ENCODE peak calls at places on chromosome 3, in seven cellular contexts. O is mesendoderm, Z is IMR-90, H is neuronal stem cell, J is trophoblast cell, P is mesenchymal stem cell, N is H1. W is an unnamed sample.

GRCh38 chr3:38653685-38654537 is 4.4 kb upstream of the SCN5A start:
- DNase-seq in P (no peak), Z (no peak), J (no peak), O (no peak), N (no peak), H (no peak), W (no peak)

GRCh38 chr3:154235330-154235729 is 89.0 kb downstream of the DHX36 start:
- DNase-seq in O (peak), N (no peak), Z (peak), H (no peak), J (no peak), P (peak), W (no peak)

GRCh38 chr3:154316974-154317767 is 7.1 kb downstream of the DHX36 start:
- DNase-seq in H (no peak), P (no peak), Z (no peak), J (no peak), N (no peak), O (no peak), W (no peak)

GRCh38 chr3:196726788-196727675 is 12.6 kb upstream of the PAK2 start:
- DNase-seq in P (peak), H (no peak), Z (peak), O (no peak), J (no peak), N (no peak), W (no peak)

GRCh38 chr3:13105851-13106250 is 32.6 kb upstream of the IQSEC1 start:
- DNase-seq in J (no peak), O (no peak), N (no peak), Z (no peak), H (no peak), P (no peak), W (no peak)

GRCh38 chr3:138950006-138950644 is 3.1 kb downstream of the FOXL2NB start:
- DNase-seq in H (no peak), J (no peak), Z (peak), O (peak), N (peak), P (peak), W (peak)

GRCh38 chr3:59127071-59127470 is 77.2 kb upstream of the CFAP20DC start:
- DNase-seq in P (peak), H (no peak), J (no peak), N (no peak), Z (peak), O (no peak), W (no peak)

GRCh38 chr3:186142556-186142955 is 33.7 kb upstream of the ETV5 start:
- DNase-seq in P (no peak), J (no peak), H (no peak), N (no peak), O (no peak), Z (no peak), W (no peak)

GRCh38 chr3:157335677-157336076 is 101.0 kb upstream of the PTX3 start:
- DNase-seq in H (peak), N (no peak), P (peak), Z (peak), O (peak), J (no peak), W (peak)

GRCh38 chr3:172129868-172130751 is 90.7 kb downstream of the FNDC3B start:
- DNase-seq in H (no peak), N (no peak), O (peak), P (peak), J (peak), Z (peak), W (no peak)

GRCh38 chr3:131819656-131820055 is 215.2 kb downstream of the CPNE4 start:
- DNase-seq in J (no peak), N (no peak), O (no peak), H (no peak), P (no peak), Z (no peak), W (no peak)

GRCh38 chr3:155329513-155330048 is 36.1 kb upstream of the STRIT1 start:
- DNase-seq in P (no peak), N (no peak), H (no peak), J (peak), O (no peak), Z (no peak), W (no peak)

GRCh38 chr3:71584216-71585061 is 911 bp upstream of the FOXP1 start:
- DNase-seq in H (peak), Z (peak), P (peak), O (peak), J (peak), N (peak), W (peak)

GRCh38 chr3:111285691-111286090 is 214.1 kb downstream of the NECTIN3 start:
- DNase-seq in N (no peak), P (no peak), O (no peak), Z (no peak), J (no peak), H (no peak), W (no peak)

GRCh38 chr3:196501316-196502064 is 2.1 kb downstream of the RNF168 start:
- DNase-seq in N (no peak), J (peak), Z (peak), H (no peak), P (peak), O (peak), W (no peak)

GRCh38 chr3:189148090-189148507 is 23.7 kb upstream of the TPRG1 start:
- DNase-seq in P (peak), N (peak), H (peak), O (peak), Z (peak), J (peak), W (peak)

GRCh38 chr3:169149349-169149890 is 514.1 kb downstream of the MECOM start:
- DNase-seq in O (peak), H (peak), J (peak), P (peak), Z (peak), N (peak), W (peak)

GRCh38 chr3:27685474-27685873 is 36.6 kb downstream of the EOMES start:
- DNase-seq in Z (no peak), J (no peak), P (no peak), H (no peak), O (no peak), N (no peak), W (no peak)

GRCh38 chr3:27686642-27687041 is 35.5 kb downstream of the EOMES start:
- DNase-seq in N (no peak), O (no peak), J (no peak), H (no peak), Z (peak), P (no peak), W (no peak)

GRCh38 chr3:27681249-27681748 is 40.8 kb downstream of the EOMES start:
- DNase-seq in J (peak), N (no peak), H (peak), O (peak), P (peak), Z (peak), W (peak)

GRCh38 chr3:27680517-27681246 is 41.4 kb downstream of the EOMES start:
- DNase-seq in J (no peak), O (peak), Z (no peak), P (no peak), N (peak), H (peak), W (peak)

DNA sequence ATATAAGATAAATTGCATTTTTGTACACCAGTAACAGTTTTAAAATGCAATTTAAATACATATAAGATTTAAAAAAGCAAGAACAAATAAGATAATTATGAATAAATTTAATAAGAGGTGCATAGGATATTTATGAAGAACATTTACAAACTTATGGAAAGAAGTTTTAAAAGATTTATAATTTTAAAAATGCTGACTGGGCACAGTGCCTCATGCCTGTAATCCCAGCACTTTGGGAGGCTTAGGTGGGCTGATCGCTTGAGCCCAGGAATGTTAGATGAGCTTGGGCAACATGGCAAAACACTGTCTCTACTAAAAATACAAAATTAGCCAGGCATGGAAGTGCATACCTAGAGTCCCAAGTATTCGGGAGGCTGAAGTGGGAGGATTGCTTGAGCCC is 37.8 kb downstream of the EOMES start:
- DNase-seq in Z (no peak), H (no peak), O (no peak), J (no peak), N (no peak), P (no peak), W (no peak)
- H3K4ac ChIP-seq in Z (no peak), H (no peak), O (no peak), J (no peak), N (no peak), P (no peak), W (no peak)

GRCh38 chr3:30161370-30161769 is 445.0 kb upstream of the TGFBR2 start:
- DNase-seq in P (no peak), Z (peak), O (no peak), H (no peak), N (no peak), J (no peak), W (no peak)
- H2AK5ac ChIP-seq in P (no peak), Z (no peak), O (no peak), H (no peak), N (no peak), J (no peak), W (no peak)

GRCh38 chr3:52056521-52056967 is at the start of gene DUSP7:
- DNase-seq in O (peak), Z (peak), H (peak), J (peak), P (peak), N (peak), W (peak)

GRCh38 chr3:52056968-52057805 is 816 bp upstream of the DUSP7 start:
- DNase-seq in H (peak), Z (peak), O (peak), J (peak), N (peak), P (peak), W (peak)

GRCh38 chr3:52057806-52058099 is 1.4 kb upstream of the DUSP7 start:
- DNase-seq in H (no peak), O (no peak), P (no peak), Z (no peak), J (no peak), N (no peak), W (no peak)

GRCh38 chr3:52054689-52055511 is 1.5 kb downstream of the DUSP7 start:
- DNase-seq in J (no peak), O (peak), N (peak), Z (peak), P (no peak), H (no peak), W (peak)

DNA sequence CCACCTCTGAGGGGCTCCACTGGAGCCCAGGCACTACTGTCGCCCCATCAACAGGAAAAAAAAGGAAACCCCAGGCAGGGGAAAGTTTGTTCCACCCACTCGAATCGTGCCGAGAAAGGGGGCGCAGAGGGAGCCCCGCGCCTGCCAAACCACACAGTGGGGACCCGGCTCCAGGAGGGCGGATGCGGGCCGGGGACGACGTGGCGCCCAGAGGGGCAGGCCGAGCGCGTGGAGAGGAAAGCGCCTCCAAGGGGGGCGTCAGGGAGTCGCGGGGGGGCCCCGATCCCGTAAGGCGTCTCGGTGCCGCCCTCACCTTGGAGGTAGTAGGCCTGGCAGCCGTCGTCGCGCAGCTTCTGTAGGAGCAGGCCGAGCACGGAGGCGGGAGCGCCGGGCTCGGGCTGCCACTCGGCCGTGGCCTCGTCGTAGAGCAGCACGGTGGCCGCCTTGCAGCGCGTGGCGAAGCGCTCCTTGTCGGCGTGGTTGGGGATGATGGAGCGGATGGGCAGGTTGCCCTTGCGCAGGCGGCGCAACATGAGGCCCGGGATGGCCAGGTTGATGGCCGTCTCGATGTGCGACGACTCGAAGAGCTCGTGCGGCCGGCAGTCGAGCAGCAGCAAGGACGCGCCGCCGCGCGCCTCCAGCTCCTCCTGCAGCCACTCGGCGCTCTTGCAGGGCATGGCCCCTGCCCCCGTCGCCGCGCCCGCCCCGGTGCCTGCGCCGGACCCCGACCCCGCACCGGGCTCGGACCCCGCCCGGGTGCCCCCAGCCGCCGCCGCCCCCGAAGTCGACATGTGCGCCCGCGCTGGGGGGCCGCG is 627 bp downstream of the DUSP7 start:
- DNase-seq in H (no peak), P (peak), N (peak), Z (peak), O (peak), J (peak), W (peak)
- H3K4ac ChIP-seq in H (peak), P (peak), N (no peak), Z (peak), O (peak), J (no peak), W (no peak)

GRCh38 chr3:15859507-15860013 is 61.8 kb upstream of the ANKRD28 start:
- DNase-seq in N (no peak), O (peak), Z (peak), H (peak), P (peak), J (peak), W (peak)
- H2AK5ac ChIP-seq in N (no peak), O (no peak), Z (no peak), H (no peak), P (no peak), J (no peak), W (no peak)